ENCODE peak calls at places on chromosomes 2 and 18, in five cellular contexts. S is right atrium auricular region, J is tibial nerve, B is aorta, M is adrenal gland. W is an unnamed sample.

GRCh38 chr2:64457518-64457917 is 3.6 kb downstream of the LGALSL start:
- DNase-seq in S (no peak), J (no peak), B (no peak), M (no peak), W (no peak)

GRCh38 chr2:186325827-186326535 is 160.1 kb upstream of the ZC3H15 start:
- DNase-seq in S (no peak), J (no peak), B (no peak), M (no peak), W (no peak)

GRCh38 chr2:188983427-188984101 is 9.4 kb downstream of the COL3A1 start:
- DNase-seq in S (no peak), J (no peak), B (no peak), M (no peak), W (peak; percentile 23)

GRCh38 chr2:71923887-71924533 is 223.7 kb downstream of the CYP26B1 start:
- DNase-seq in S (peak; percentile 78), J (peak; percentile 60), B (peak; percentile 71), M (peak; percentile 54), W (peak; percentile 88)

GRCh38 chr2:758073-758820 is 81.0 kb upstream of the TMEM18 start:
- DNase-seq in S (no peak), J (no peak), B (no peak), M (no peak), W (no peak)

GRCh38 chr2:172226244-172227061 is 123.8 kb upstream of the DLX2 start:
- DNase-seq in S (no peak), J (no peak), B (no peak), M (no peak), W (no peak)

GRCh38 chr2:66814916-66815315 is 380.0 kb downstream of the MEIS1 start:
- DNase-seq in S (no peak), J (no peak), B (no peak), M (no peak), W (no peak)

GRCh38 chr2:37764739-37765138 is 93.3 kb upstream of the CDC42EP3 start:
- DNase-seq in S (no peak), J (no peak), B (no peak), M (no peak), W (no peak)

GRCh38 chr2:204853905-204854304 is 308.6 kb downstream of the PARD3B start:
- DNase-seq in S (no peak), J (no peak), B (no peak), M (no peak), W (no peak)

GRCh38 chr2:118197011-118197695 is 108.9 kb downstream of the INSIG2 start:
- DNase-seq in S (no peak), J (no peak), B (no peak), M (no peak), W (no peak)

GRCh38 chr2:102391530-102391929 is 31.4 kb upstream of the IL18RAP start:
- DNase-seq in S (no peak), J (no peak), B (no peak), M (no peak), W (peak; percentile 10)

GRCh38 chr2:107174126-107174525 is 288.2 kb upstream of the ST6GAL2 start:
- DNase-seq in S (no peak), J (no peak), B (no peak), M (no peak), W (no peak)

GRCh38 chr2:232341061-232341738 is 37.4 kb upstream of the ALPP start:
- DNase-seq in S (no peak), J (no peak), B (no peak), M (no peak), W (no peak)

GRCh38 chr2:36079793-36080192 is 275.8 kb upstream of the CRIM1 start:
- DNase-seq in S (no peak), J (no peak), B (no peak), M (no peak), W (no peak)

GRCh38 chr2:194289712-194290346 is 1367.2 kb upstream of the SLC39A10 start:
- DNase-seq in S (no peak), J (no peak), B (no peak), M (no peak), W (no peak)

GRCh38 chr2:7161501-7161900 is 244.3 kb downstream of the RNF144A start:
- DNase-seq in S (no peak), J (no peak), B (no peak), M (no peak), W (no peak)

GRCh38 chr18:33183136-33183535 is 257.4 kb downstream of the CCDC178 start:
- DNase-seq in S (no peak), J (no peak), B (no peak), M (no peak), W (no peak)

GRCh38 chr2:224287533-224287932 is 114.4 kb downstream of the FAM124B start:
- DNase-seq in S (no peak), J (no peak), B (no peak), M (no peak), W (no peak)

GRCh38 chr2:242020196-242021004 is 150.9 kb downstream of the RTP5 start:
- DNase-seq in S (no peak), J (peak; percentile 40), B (no peak), M (no peak), W (no peak)

GRCh38 chr2:189661957-189662321 is 680 bp downstream of the ASNSD1 start:
- DNase-seq in S (no peak), J (no peak), B (no peak), M (no peak), W (no peak)

GRCh38 chr2:11026286-11026921 is 114.7 kb downstream of the KCNF1 start:
- DNase-seq in S (peak; percentile 49), J (no peak), B (no peak), M (no peak), W (no peak)

GRCh38 chr2:70122470-70122869 is 35.2 kb downstream of the PCBP1 start:
- DNase-seq in S (no peak), J (no peak), B (no peak), M (no peak), W (no peak)

GRCh38 chr2:70121627-70122372 is 34.5 kb downstream of the PCBP1 start:
- DNase-seq in S (no peak), J (no peak), B (no peak), M (no peak), W (no peak)

GRCh38 chr2:70115646-70116442 is 28.6 kb downstream of the PCBP1 start:
- DNase-seq in S (no peak), J (no peak), B (no peak), M (no peak), W (peak; percentile 25)

GRCh38 chr2:70116936-70117554 is 29.8 kb downstream of the PCBP1 start:
- DNase-seq in S (no peak), J (no peak), B (no peak), M (no peak), W (no peak)

DNA sequence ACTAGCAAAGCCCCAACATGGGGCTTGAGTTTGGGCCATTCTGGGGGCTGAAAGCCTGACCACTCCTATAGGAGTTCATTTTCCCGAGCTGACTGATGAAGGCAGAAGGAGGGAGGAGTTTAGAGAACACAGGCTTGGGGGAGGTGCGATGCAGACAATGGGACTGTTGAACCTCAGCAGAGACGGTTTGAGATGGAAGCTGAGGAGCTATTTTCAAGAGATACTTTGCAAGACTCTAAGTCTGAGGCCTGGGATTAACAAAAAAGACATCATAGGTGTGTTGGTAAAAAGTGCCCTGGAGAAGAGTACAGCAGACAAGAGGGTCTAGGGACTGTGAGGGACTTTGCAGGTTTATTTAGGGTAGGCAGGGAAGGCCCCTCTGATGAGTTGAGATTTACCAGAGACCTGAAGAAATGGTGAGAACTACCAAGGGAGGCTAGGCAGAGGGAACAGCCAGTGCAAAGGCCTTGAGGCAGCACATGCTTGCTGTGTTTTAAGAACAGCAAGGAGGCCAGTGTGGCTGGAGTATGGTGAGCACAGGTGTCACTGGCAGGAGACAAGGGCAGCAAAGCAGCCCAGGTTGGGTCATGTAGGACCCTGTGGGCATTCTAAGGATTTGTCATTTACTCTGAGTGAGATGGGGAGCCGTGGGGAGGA is 31.6 kb downstream of the PCBP1 start:
- DNase-seq in S (no peak), J (no peak), B (no peak), M (no peak), W (peak; percentile 48)
- H3K4me1 ChIP-seq in S (peaks cover 32% of the 10 kb centered on the region), J (peaks cover 23% of the 10 kb centered on the region), B (no peaks in the 10 kb centered on the region), M (peaks cover 22% of the 10 kb centered on the region), W (peaks cover 25% of the 10 kb centered on the region)

GRCh38 chr2:57798346-57798745 is 248.3 kb upstream of the VRK2 start:
- DNase-seq in S (no peak), J (no peak), B (no peak), M (no peak), W (no peak)
- H3K4me1 ChIP-seq in S (no peaks in the 10 kb centered on the region), J (no peaks in the 10 kb centered on the region), B (no peaks in the 10 kb centered on the region), M (no peaks in the 10 kb centered on the region), W (no peaks in the 10 kb centered on the region)

DNA sequence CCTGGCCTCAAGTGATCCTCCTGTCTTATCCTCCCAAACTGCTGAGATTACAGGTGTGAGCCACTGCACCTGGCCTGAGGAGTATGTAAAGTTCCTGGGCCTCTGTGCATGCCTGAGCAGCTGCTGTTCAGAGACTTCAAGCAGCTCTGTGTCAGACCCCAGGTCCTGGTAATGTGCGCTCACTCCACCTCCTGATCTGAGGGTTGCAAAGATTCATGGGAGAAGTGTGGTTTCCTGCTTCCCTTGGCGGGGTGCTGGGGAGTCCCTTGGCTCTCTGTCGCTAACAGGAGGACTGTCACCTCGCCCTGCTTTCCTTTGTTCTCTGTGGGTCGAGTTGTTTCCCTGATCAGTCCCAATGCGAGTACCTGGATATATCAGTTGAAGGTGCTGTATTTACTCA is 8.6 kb upstream of the IL36A start:
- DNase-seq in S (no peak), J (no peak), B (no peak), M (no peak), W (no peak)
- H3K4me1 ChIP-seq in S (no peaks in the 10 kb centered on the region), J (no peaks in the 10 kb centered on the region), B (no peaks in the 10 kb centered on the region), M (no peaks in the 10 kb centered on the region), W (no peaks in the 10 kb centered on the region)

GRCh38 chr2:109260886-109261700 is 132.1 kb downstream of the SH3RF3 start:
- DNase-seq in S (no peak), J (no peak), B (no peak), M (peak; percentile 14), W (peak; percentile 20)
- H3K4me1 ChIP-seq in S (peaks cover 62% of the 10 kb centered on the region), J (peaks cover 5% of the 10 kb centered on the region), B (peaks cover 3% of the 10 kb centered on the region), M (peaks cover 41% of the 10 kb centered on the region), W (peaks cover 6% of the 10 kb centered on the region)

GRCh38 chr18:9148239-9148552 is 11.6 kb downstream of the ANKRD12 start:
- DNase-seq in S (no peak), J (no peak), B (no peak), M (no peak), W (no peak)
- H3K4me1 ChIP-seq in S (peaks cover 54% of the 10 kb centered on the region), J (peaks cover 62% of the 10 kb centered on the region), B (peaks cover 7% of the 10 kb centered on the region), M (peaks cover 77% of the 10 kb centered on the region), W (peaks cover 9% of the 10 kb centered on the region)

DNA sequence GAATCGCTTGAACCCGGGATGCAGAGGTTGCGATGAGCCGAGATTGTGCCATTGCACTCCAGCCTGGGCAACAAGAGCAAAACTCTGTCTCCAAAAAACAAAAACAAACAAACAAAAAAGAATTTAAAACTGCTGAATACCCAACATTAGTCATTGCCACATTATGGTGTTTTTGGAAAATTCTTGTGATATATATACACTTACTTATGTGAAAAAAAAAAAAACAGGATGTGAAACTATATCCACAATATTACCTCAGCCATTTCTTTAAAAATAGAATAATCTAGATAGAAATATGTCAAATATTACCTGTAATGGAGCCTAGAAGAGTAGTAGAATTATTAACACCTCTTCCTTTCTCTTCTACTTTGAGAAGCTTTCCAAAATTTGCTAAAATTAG is 288.3 kb upstream of the FN1 start:
- DNase-seq in S (no peak), J (no peak), B (no peak), M (no peak), W (no peak)
- H3K4me1 ChIP-seq in S (peaks cover 2% of the 10 kb centered on the region), J (no peaks in the 10 kb centered on the region), B (peaks cover 4% of the 10 kb centered on the region), M (peaks cover 9% of the 10 kb centered on the region), W (peaks cover 5% of the 10 kb centered on the region)

GRCh38 chr2:61465045-61465444 is 5.8 kb downstream of the USP34 start:
- DNase-seq in S (no peak), J (no peak), B (no peak), M (no peak), W (no peak)
- H3K4me1 ChIP-seq in S (peaks cover 38% of the 10 kb centered on the region), J (no peaks in the 10 kb centered on the region), B (no peaks in the 10 kb centered on the region), M (peaks cover 35% of the 10 kb centered on the region), W (peaks cover 10% of the 10 kb centered on the region)